ENCODE peak calls at places on chromosomes 4 and X, in five cellular contexts. Z is HepG2, M is GM12878, O is K562, I is H1. G is an unnamed sample.

GRCh38 chr4:95572304-95572991 is 23.7 kb upstream of the UNC5C start:
- DNase-seq in Z (no peak), M (no peak), O (no peak), I (no peak), G (peak)

GRCh38 chr4:141486375-141486997 is 149.9 kb upstream of the IL15 start:
- DNase-seq in Z (no peak), M (no peak), O (no peak), I (no peak), G (no peak)

GRCh38 chrX:119067023-119067739 is 5.6 kb upstream of the CT47C1 start:
- DNase-seq in Z (peak), M (no peak), O (peak), I (no peak), G (peak)

GRCh38 chr4:3384771-3385701 is 56.7 kb upstream of the HGFAC start:
- DNase-seq in Z (peak), M (no peak), O (no peak), I (no peak), G (no peak)

GRCh38 chr4:152316969-152317368 is 218.9 kb downstream of the FBXW7 start:
- DNase-seq in Z (no peak), M (no peak), O (no peak), I (no peak), G (no peak)

GRCh38 chr4:168070903-168071302 is 21.4 kb upstream of the ANXA10 start:
- DNase-seq in Z (no peak), M (no peak), O (no peak), I (no peak), G (no peak)

GRCh38 chr4:6346373-6347110 is 76.9 kb downstream of the WFS1 start:
- DNase-seq in Z (no peak), M (no peak), O (no peak), I (no peak), G (no peak)

GRCh38 chrX:109987884-109988283 is 15.0 kb upstream of the TMEM164 start:
- DNase-seq in Z (no peak), M (no peak), O (no peak), I (no peak), G (no peak)

GRCh38 chr4:4203688-4204400 is 22.9 kb downstream of the OTOP1 start:
- DNase-seq in Z (no peak), M (no peak), O (no peak), I (no peak), G (no peak)

GRCh38 chr4:26410385-26411293 is 79.6 kb downstream of the CCKAR start:
- DNase-seq in Z (peak), M (peak), O (peak), I (no peak), G (peak)

GRCh38 chr4:162959056-162959455 is 207.6 kb downstream of the NAF1 start:
- DNase-seq in Z (no peak), M (peak), O (no peak), I (no peak), G (peak)

GRCh38 chr4:2273221-2273620 is 11.3 kb upstream of the MXD4 start:
- DNase-seq in Z (no peak), M (no peak), O (no peak), I (no peak), G (no peak)

GRCh38 chr4:6710282-6710681 is 617 bp upstream of the MRFAP1L1 start:
- DNase-seq in Z (no peak), M (no peak), O (no peak), I (no peak), G (no peak)

GRCh38 chr4:131427000-131427399 is 1722.1 kb upstream of the PCDH10 start:
- DNase-seq in Z (no peak), M (no peak), O (no peak), I (no peak), G (peak)

GRCh38 chr4:141350122-141350904 is 129.6 kb downstream of the ZNF330 start:
- DNase-seq in Z (no peak), M (no peak), O (no peak), I (no peak), G (no peak)

GRCh38 chrX:135453381-135453780 is 31.6 kb downstream of the SMIM10L2A start:
- DNase-seq in Z (no peak), M (no peak), O (no peak), I (no peak), G (peak)

GRCh38 chr4:166165829-166166420 is 292.9 kb downstream of the TLL1 start:
- DNase-seq in Z (peak), M (peak), O (peak), I (peak), G (peak)

GRCh38 chrX:78387364-78387763 is 60.0 kb upstream of the CYSLTR1 start:
- DNase-seq in Z (no peak), M (no peak), O (no peak), I (no peak), G (no peak)

GRCh38 chr4:17932041-17932440 is 89.5 kb downstream of the LCORL start:
- DNase-seq in Z (no peak), M (no peak), O (no peak), I (no peak), G (no peak)

GRCh38 chrX:109294097-109294815 is 187.6 kb downstream of the GUCY2F start:
- DNase-seq in Z (no peak), M (no peak), O (no peak), I (no peak), G (no peak)

GRCh38 chrX:73876897-73877296 is 313.9 kb downstream of the CHIC1 start:
- DNase-seq in Z (no peak), M (no peak), O (no peak), I (no peak), G (no peak)

DNA sequence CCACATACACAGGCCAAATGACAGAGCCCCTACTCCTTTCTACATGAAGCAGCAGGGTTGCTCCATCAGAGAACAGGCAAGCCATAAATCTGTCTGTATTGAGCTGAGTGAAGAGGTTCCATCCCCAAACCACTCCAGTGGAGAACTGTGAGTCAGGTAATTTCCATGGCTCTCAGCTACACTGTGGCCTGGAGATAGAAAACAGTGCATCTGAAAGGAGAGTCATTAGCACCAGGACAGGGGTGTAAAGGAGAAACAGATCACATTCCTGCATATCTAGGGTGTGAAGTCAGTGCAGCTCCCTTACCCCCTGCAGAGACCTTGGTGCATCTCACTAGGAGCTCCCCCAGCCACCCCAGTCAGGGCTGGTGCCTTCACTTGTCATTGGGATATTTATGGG is 314.7 kb downstream of the CHIC1 start:
- DNase-seq in Z (no peak), M (no peak), O (no peak), I (peak), G (peak)
- TF ChIP-seq CREB1 in Z (no peak), M (no peak), O (no peak), I (no peak), G (no peak)

GRCh38 chr4:123249821-123250220 is 146.8 kb upstream of the SPRY1 start:
- DNase-seq in Z (no peak), M (no peak), O (no peak), I (no peak), G (no peak)
- TF ChIP-seq POLR2AphosphoS5 in Z (no peak), M (no peak), O (no peak), I (no peak), G (no peak)

GRCh38 chr4:146415829-146416228 is 105.9 kb downstream of the SLC10A7 start:
- DNase-seq in Z (no peak), M (no peak), O (no peak), I (no peak), G (no peak)

DNA sequence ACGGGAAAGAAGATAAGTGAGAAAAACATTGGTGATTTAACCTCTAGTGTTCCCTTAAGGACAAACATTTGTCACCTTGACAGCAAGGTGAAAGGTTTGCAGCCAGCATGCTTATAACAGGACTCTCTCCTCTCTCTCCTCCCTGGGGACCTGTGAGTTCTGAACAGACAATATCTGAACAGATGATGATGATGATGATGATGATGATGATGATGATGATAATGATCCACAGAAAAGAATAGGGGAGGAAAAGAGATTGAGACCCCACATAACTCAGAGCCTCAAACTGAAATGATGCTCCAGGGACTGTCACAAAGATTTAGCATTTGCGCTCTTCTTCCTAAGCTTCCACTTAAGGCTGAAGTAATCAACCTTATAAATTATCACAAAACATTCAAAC is 103.9 kb downstream of the SLC10A7 start:
- DNase-seq in Z (no peak), M (no peak), O (no peak), I (no peak), G (no peak)
- TF ChIP-seq CREB1 in Z (peak), M (no peak), O (no peak), I (no peak), G (no peak)

DNA sequence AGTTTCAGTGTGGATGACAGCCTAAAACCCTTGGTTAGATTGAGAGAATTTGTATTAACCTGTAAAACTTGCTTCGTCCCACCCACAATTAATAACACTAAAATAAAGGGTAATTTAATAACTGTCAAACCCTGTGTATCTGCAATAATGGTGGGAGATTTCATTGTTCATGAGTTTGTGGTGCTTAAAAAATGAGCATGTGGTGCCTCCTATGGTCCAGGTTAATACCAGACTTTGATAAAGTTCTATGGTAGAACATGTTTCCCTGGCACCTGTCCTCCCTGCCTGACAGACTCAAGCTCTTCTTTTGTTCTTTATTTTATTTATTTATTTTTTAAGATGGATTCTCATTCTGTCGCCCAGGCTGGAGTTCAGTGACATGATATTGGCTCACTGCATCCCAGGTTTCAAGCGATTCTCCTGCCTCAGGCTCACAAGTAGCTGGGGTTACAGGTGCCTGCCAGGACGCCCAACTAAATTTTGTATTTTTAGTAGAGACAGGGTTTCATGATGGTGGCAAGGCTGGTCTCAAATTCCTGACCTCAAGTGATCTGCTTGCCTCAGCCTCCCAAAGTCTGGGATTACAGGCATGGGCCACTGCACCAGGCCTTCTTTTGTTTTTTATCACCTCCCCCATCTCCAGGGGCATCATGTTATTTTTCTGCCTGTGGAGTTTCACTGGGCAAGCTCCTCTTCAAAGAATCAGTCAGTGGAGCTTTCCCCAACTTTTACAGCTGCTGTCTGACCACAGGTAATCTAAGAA is 289.2 kb downstream of the NR3C2 start:
- DNase-seq in Z (no peak), M (no peak), O (no peak), I (no peak), G (no peak)
- TF ChIP-seq POLR2AphosphoS5 in Z (no peak), M (no peak), O (no peak), I (no peak), G (no peak)